ENCODE peak calls at places on chromosomes 4 and X, in six cellular contexts. One of them, this sample, is unnamed.

GRCh38 chrX:125295337-125295736 is 24.3 kb upstream of the TEX13C start:
- DNase-seq in ovary: no peak
- DNase-seq in H9: no peak
- DNase-seq in epithelial cell of esophagus: peak
- DNase-seq in epithelial cell of proximal tubule: peak
- DNase-seq in prostate gland: no peak
- DNase-seq in this sample: no peak

GRCh38 chr4:139975830-139976272 is 178.1 kb downstream of the MAML3 start:
- DNase-seq in H9: no peak
- DNase-seq in epithelial cell of proximal tubule: no peak
- DNase-seq in epithelial cell of esophagus: peak
- DNase-seq in prostate gland: peak
- DNase-seq in ovary: no peak
- DNase-seq in this sample: peak

GRCh38 chr4:76562161-76562560 is 127.1 kb downstream of the SHROOM3 start:
- DNase-seq in prostate gland: no peak
- DNase-seq in epithelial cell of esophagus: peak
- DNase-seq in H9: no peak
- DNase-seq in ovary: no peak
- DNase-seq in epithelial cell of proximal tubule: no peak
- DNase-seq in this sample: no peak

GRCh38 chrX:72526534-72527508 is 45.8 kb downstream of the HDAC8 start:
- DNase-seq in ovary: no peak
- DNase-seq in epithelial cell of proximal tubule: no peak
- DNase-seq in epithelial cell of esophagus: peak
- DNase-seq in prostate gland: no peak
- DNase-seq in H9: no peak
- DNase-seq in this sample: no peak

GRCh38 chrX:133812382-133812781 is 173.0 kb downstream of the GPC3 start:
- DNase-seq in epithelial cell of esophagus: no peak
- DNase-seq in ovary: no peak
- DNase-seq in H9: no peak
- DNase-seq in epithelial cell of proximal tubule: no peak
- DNase-seq in prostate gland: no peak
- DNase-seq in this sample: no peak

GRCh38 chr4:139126898-139127297 is 50.1 kb downstream of the ELF2 start:
- DNase-seq in epithelial cell of proximal tubule: no peak
- DNase-seq in H9: no peak
- DNase-seq in epithelial cell of esophagus: no peak
- DNase-seq in prostate gland: no peak
- DNase-seq in ovary: no peak
- DNase-seq in this sample: no peak

GRCh38 chr4:3796960-3797359 is 30.8 kb downstream of the ADRA2C start:
- DNase-seq in epithelial cell of proximal tubule: no peak
- DNase-seq in prostate gland: no peak
- DNase-seq in epithelial cell of esophagus: no peak
- DNase-seq in H9: no peak
- DNase-seq in ovary: no peak
- DNase-seq in this sample: no peak

GRCh38 chr4:166421556-166422156 is 548.6 kb downstream of the TLL1 start:
- DNase-seq in ovary: no peak
- DNase-seq in epithelial cell of proximal tubule: peak
- DNase-seq in epithelial cell of esophagus: peak
- DNase-seq in H9: no peak
- DNase-seq in prostate gland: no peak
- DNase-seq in this sample: no peak

GRCh38 chrX:115264009-115264408 is 25.5 kb upstream of the LUZP4 start:
- DNase-seq in H9: no peak
- DNase-seq in epithelial cell of proximal tubule: no peak
- DNase-seq in prostate gland: no peak
- DNase-seq in ovary: no peak
- DNase-seq in epithelial cell of esophagus: no peak
- DNase-seq in this sample: no peak

GRCh38 chr4:153916273-153916755 is 127.4 kb upstream of the SFRP2 start:
- DNase-seq in epithelial cell of esophagus: no peak
- DNase-seq in H9: no peak
- DNase-seq in epithelial cell of proximal tubule: no peak
- DNase-seq in ovary: no peak
- DNase-seq in prostate gland: no peak
- DNase-seq in this sample: no peak

GRCh38 chr4:141207971-141208370 is 12.7 kb upstream of the ZNF330 start:
- DNase-seq in epithelial cell of esophagus: no peak
- DNase-seq in H9: no peak
- DNase-seq in ovary: no peak
- DNase-seq in epithelial cell of proximal tubule: no peak
- DNase-seq in prostate gland: no peak
- DNase-seq in this sample: no peak

GRCh38 chr4:62431513-62431912 is 1231.4 kb downstream of the ADGRL3 start:
- DNase-seq in epithelial cell of proximal tubule: no peak
- DNase-seq in epithelial cell of esophagus: peak
- DNase-seq in prostate gland: no peak
- DNase-seq in ovary: no peak
- DNase-seq in H9: peak
- DNase-seq in this sample: no peak

GRCh38 chrX:153319295-153319694 is 2.3 kb downstream of the PNMA6F start:
- DNase-seq in epithelial cell of esophagus: no peak
- DNase-seq in prostate gland: no peak
- DNase-seq in epithelial cell of proximal tubule: no peak
- DNase-seq in ovary: no peak
- DNase-seq in H9: no peak
- DNase-seq in this sample: no peak

GRCh38 chrX:34915463-34916225 is 27.0 kb upstream of the FAM47B start:
- DNase-seq in epithelial cell of proximal tubule: no peak
- DNase-seq in H9: no peak
- DNase-seq in prostate gland: no peak
- DNase-seq in ovary: no peak
- DNase-seq in epithelial cell of esophagus: peak
- DNase-seq in this sample: no peak

GRCh38 chr4:176753049-176753448 is 39.7 kb downstream of the VEGFC start:
- DNase-seq in prostate gland: no peak
- DNase-seq in H9: no peak
- DNase-seq in epithelial cell of proximal tubule: no peak
- DNase-seq in ovary: no peak
- DNase-seq in epithelial cell of esophagus: peak
- DNase-seq in this sample: no peak

GRCh38 chrX:23381688-23382087 is 47.0 kb downstream of the PTCHD1 start:
- DNase-seq in epithelial cell of proximal tubule: no peak
- DNase-seq in epithelial cell of esophagus: no peak
- DNase-seq in H9: no peak
- DNase-seq in ovary: no peak
- DNase-seq in prostate gland: no peak
- DNase-seq in this sample: no peak

GRCh38 chrX:16278927-16279326 is 111.6 kb downstream of the MAGEB17 start:
- DNase-seq in prostate gland: no peak
- DNase-seq in epithelial cell of esophagus: no peak
- DNase-seq in ovary: no peak
- DNase-seq in epithelial cell of proximal tubule: no peak
- DNase-seq in H9: peak
- DNase-seq in this sample: peak

GRCh38 chr4:127103723-127104122 is 529.0 kb upstream of the INTU start:
- DNase-seq in epithelial cell of esophagus: no peak
- DNase-seq in prostate gland: no peak
- DNase-seq in ovary: no peak
- DNase-seq in H9: no peak
- DNase-seq in epithelial cell of proximal tubule: no peak
- DNase-seq in this sample: no peak

GRCh38 chrX:129686422-129686948 is 31.7 kb upstream of the APLN start:
- DNase-seq in epithelial cell of proximal tubule: no peak
- DNase-seq in prostate gland: no peak
- DNase-seq in H9: no peak
- DNase-seq in ovary: peak
- DNase-seq in epithelial cell of esophagus: no peak
- DNase-seq in this sample: no peak

GRCh38 chrX:20412871-20413486 is 146.3 kb upstream of the RPS6KA3 start:
- DNase-seq in epithelial cell of esophagus: no peak
- DNase-seq in epithelial cell of proximal tubule: no peak
- DNase-seq in ovary: no peak
- DNase-seq in H9: no peak
- DNase-seq in prostate gland: no peak
- DNase-seq in this sample: peak

GRCh38 chr4:43716721-43717395 is 731.8 kb downstream of the KCTD8 start:
- DNase-seq in H9: no peak
- DNase-seq in prostate gland: no peak
- DNase-seq in epithelial cell of proximal tubule: no peak
- DNase-seq in ovary: no peak
- DNase-seq in epithelial cell of esophagus: no peak
- DNase-seq in this sample: no peak

GRCh38 chr4:159075531-159075932 is 27.3 kb upstream of the RAPGEF2 start:
- DNase-seq in H9: no peak
- DNase-seq in epithelial cell of esophagus: no peak
- DNase-seq in epithelial cell of proximal tubule: no peak
- DNase-seq in ovary: no peak
- DNase-seq in prostate gland: no peak
- DNase-seq in this sample: no peak

GRCh38 chr4:81650871-81651270 is 179.2 kb upstream of the RASGEF1B start:
- DNase-seq in ovary: no peak
- DNase-seq in prostate gland: peak
- DNase-seq in epithelial cell of proximal tubule: no peak
- DNase-seq in epithelial cell of esophagus: peak
- DNase-seq in H9: no peak
- DNase-seq in this sample: no peak

GRCh38 chr4:184396001-184396400 is 78.3 kb downstream of the IRF2 start:
- DNase-seq in epithelial cell of proximal tubule: no peak
- DNase-seq in H9: no peak
- DNase-seq in epithelial cell of esophagus: no peak
- DNase-seq in prostate gland: no peak
- DNase-seq in ovary: no peak
- DNase-seq in this sample: no peak

GRCh38 chrX:152632445-152633097 is 5.1 kb upstream of the GABRQ start:
- DNase-seq in prostate gland: peak
- DNase-seq in epithelial cell of proximal tubule: no peak
- DNase-seq in ovary: no peak
- DNase-seq in epithelial cell of esophagus: peak
- DNase-seq in H9: peak
- DNase-seq in this sample: peak

GRCh38 chrX:47172549-47172948 is 21.1 kb upstream of the UBA1 start:
- DNase-seq in ovary: no peak
- DNase-seq in epithelial cell of proximal tubule: no peak
- DNase-seq in prostate gland: no peak
- DNase-seq in epithelial cell of esophagus: no peak
- DNase-seq in H9: no peak
- DNase-seq in this sample: peak

GRCh38 chr4:47510506-47511143 is 25.6 kb downstream of the ATP10D start:
- DNase-seq in prostate gland: no peak
- DNase-seq in H9: no peak
- DNase-seq in epithelial cell of proximal tubule: peak
- DNase-seq in epithelial cell of esophagus: peak
- DNase-seq in ovary: no peak
- DNase-seq in this sample: no peak

GRCh38 chrX:149720021-149720689 is 8.3 kb downstream of the MAGEA11 start:
- DNase-seq in prostate gland: no peak
- DNase-seq in H9: peak
- DNase-seq in ovary: no peak
- DNase-seq in epithelial cell of esophagus: no peak
- DNase-seq in epithelial cell of proximal tubule: no peak
- DNase-seq in this sample: peak

GRCh38 chr4:76687730-76688441 is 210.1 kb downstream of the SOWAHB start:
- DNase-seq in epithelial cell of proximal tubule: no peak
- DNase-seq in prostate gland: no peak
- DNase-seq in epithelial cell of esophagus: no peak
- DNase-seq in ovary: no peak
- DNase-seq in H9: no peak
- DNase-seq in this sample: no peak

GRCh38 chr4:168487821-168488162 is 7.5 kb upstream of the DDX60L start:
- DNase-seq in H9: no peak
- DNase-seq in prostate gland: no peak
- DNase-seq in epithelial cell of esophagus: no peak
- DNase-seq in epithelial cell of proximal tubule: no peak
- DNase-seq in ovary: no peak
- DNase-seq in this sample: no peak

GRCh38 chr4:140135529-140136021 is 18.4 kb downstream of the MAML3 start:
- DNase-seq in prostate gland: no peak
- DNase-seq in ovary: peak
- DNase-seq in epithelial cell of esophagus: no peak
- DNase-seq in H9: no peak
- DNase-seq in epithelial cell of proximal tubule: no peak
- DNase-seq in this sample: no peak

GRCh38 chr4:61011051-61011450 is 189.1 kb upstream of the ADGRL3 start:
- DNase-seq in ovary: no peak
- DNase-seq in H9: no peak
- DNase-seq in epithelial cell of esophagus: no peak
- DNase-seq in prostate gland: no peak
- DNase-seq in epithelial cell of proximal tubule: no peak
- DNase-seq in this sample: no peak

GRCh38 chr4:148453833-148454232 is 11.6 kb upstream of the NR3C2 start:
- DNase-seq in prostate gland: no peak
- DNase-seq in H9: no peak
- DNase-seq in ovary: no peak
- DNase-seq in epithelial cell of esophagus: no peak
- DNase-seq in epithelial cell of proximal tubule: no peak
- DNase-seq in this sample: no peak

DNA sequence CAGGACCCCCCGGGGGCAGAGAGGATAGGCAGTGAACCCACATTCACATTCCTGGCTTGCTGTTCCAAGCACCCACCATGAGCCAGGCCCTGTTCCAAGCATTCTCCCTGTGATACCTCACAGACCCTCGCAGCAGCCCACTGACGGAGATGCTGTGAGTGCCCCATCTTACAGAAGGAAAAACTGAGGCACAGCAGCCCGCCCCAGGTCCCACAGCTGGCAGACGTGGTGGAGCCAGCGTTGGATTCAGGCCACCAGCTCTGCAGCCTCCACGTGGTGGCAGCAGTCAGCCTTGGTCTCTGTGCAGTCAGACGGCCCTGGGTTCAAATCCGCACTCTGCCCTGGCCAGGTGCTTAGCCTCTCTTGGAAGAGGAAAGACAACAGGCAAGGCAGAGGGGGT is 16.8 kb downstream of the MAN2B2 start:
- DNase-seq in epithelial cell of proximal tubule: no peak
- DNase-seq in prostate gland: no peak
- DNase-seq in ovary: no peak
- DNase-seq in epithelial cell of esophagus: no peak
- DNase-seq in H9: no peak
- DNase-seq in this sample: no peak
- TF ChIP-seq CTCF in epithelial cell of proximal tubule: no peak
- TF ChIP-seq CTCF in prostate gland: no peak
- TF ChIP-seq CTCF in ovary: no peak
- TF ChIP-seq CTCF in epithelial cell of esophagus: no peak
- TF ChIP-seq CTCF in H9: peak
- TF ChIP-seq CTCF in this sample: no peak

GRCh38 chrX:13851996-13852695 is 35.3 kb upstream of the GPM6B start:
- DNase-seq in epithelial cell of esophagus: no peak
- DNase-seq in epithelial cell of proximal tubule: no peak
- DNase-seq in ovary: no peak
- DNase-seq in prostate gland: no peak
- DNase-seq in H9: no peak
- DNase-seq in this sample: no peak
- TF ChIP-seq CTCF in epithelial cell of esophagus: no peak
- TF ChIP-seq CTCF in epithelial cell of proximal tubule: peak
- TF ChIP-seq CTCF in ovary: no peak
- TF ChIP-seq CTCF in prostate gland: no peak
- TF ChIP-seq CTCF in H9: no peak
- TF ChIP-seq CTCF in this sample: no peak

GRCh38 chr4:182502074-182502473 is 258.9 kb downstream of the TENM3 start:
- DNase-seq in epithelial cell of esophagus: no peak
- DNase-seq in prostate gland: no peak
- DNase-seq in epithelial cell of proximal tubule: no peak
- DNase-seq in H9: no peak
- DNase-seq in ovary: no peak
- DNase-seq in this sample: no peak
- TF ChIP-seq CTCF in epithelial cell of esophagus: no peak
- TF ChIP-seq CTCF in prostate gland: no peak
- TF ChIP-seq CTCF in epithelial cell of proximal tubule: no peak
- TF ChIP-seq CTCF in H9: no peak
- TF ChIP-seq CTCF in ovary: no peak
- TF ChIP-seq CTCF in this sample: no peak

GRCh38 chr4:53804719-53805118 is 213.4 kb upstream of the LNX1 start:
- DNase-seq in epithelial cell of esophagus: peak
- DNase-seq in prostate gland: peak
- DNase-seq in ovary: no peak
- DNase-seq in epithelial cell of proximal tubule: no peak
- DNase-seq in H9: peak
- DNase-seq in this sample: peak
- TF ChIP-seq CTCF in epithelial cell of esophagus: peak
- TF ChIP-seq CTCF in prostate gland: peak
- TF ChIP-seq CTCF in ovary: no peak
- TF ChIP-seq CTCF in epithelial cell of proximal tubule: peak
- TF ChIP-seq CTCF in H9: peak
- TF ChIP-seq CTCF in this sample: peak

This sample was measured in body of pancreas.